ENCODE peak calls at places on chromosomes 11 and 22, in four cellular contexts. One of them, this sample, is unnamed. For H3K4me1, the result is how much of the 10 kb centered on the place peaks cover.

GRCh38 chr11:103929168-103929903 is 107.1 kb upstream of the DDI1 start:
- DNase-seq in adrenal gland: no peak
- DNase-seq in body of pancreas: no peak
- DNase-seq in GM12878: peak
- DNase-seq in this sample: no peak

GRCh38 chr11:131979364-131979763 is 608.9 kb downstream of the NTM start:
- DNase-seq in adrenal gland: no peak
- DNase-seq in GM12878: no peak
- DNase-seq in body of pancreas: no peak
- DNase-seq in this sample: no peak

GRCh38 chr11:126189109-126189929 is 22.1 kb downstream of the RPUSD4 start:
- DNase-seq in body of pancreas: no peak
- DNase-seq in GM12878: peak
- DNase-seq in adrenal gland: no peak
- DNase-seq in this sample: no peak

GRCh38 chr11:103832762-103833161 is 203.7 kb upstream of the DDI1 start:
- DNase-seq in adrenal gland: no peak
- DNase-seq in GM12878: no peak
- DNase-seq in body of pancreas: no peak
- DNase-seq in this sample: no peak

GRCh38 chr11:57279131-57279530 is 42.1 kb upstream of the APLNR start:
- DNase-seq in adrenal gland: no peak
- DNase-seq in body of pancreas: no peak
- DNase-seq in GM12878: no peak
- DNase-seq in this sample: no peak

GRCh38 chr11:4677948-4678347 is 19.7 kb downstream of the OR51E2 start:
- DNase-seq in GM12878: no peak
- DNase-seq in adrenal gland: no peak
- DNase-seq in body of pancreas: no peak
- DNase-seq in this sample: no peak

GRCh38 chr11:102007567-102008437 is 39.4 kb upstream of the CFAP300 start:
- DNase-seq in adrenal gland: no peak
- DNase-seq in GM12878: peak
- DNase-seq in body of pancreas: no peak
- DNase-seq in this sample: no peak

GRCh38 chr11:117230286-117230961 is 1.4 kb downstream of the PCSK7 start:
- DNase-seq in adrenal gland: no peak
- DNase-seq in body of pancreas: no peak
- DNase-seq in GM12878: peak
- DNase-seq in this sample: no peak

GRCh38 chr11:104005234-104005855 is 31.1 kb upstream of the DDI1 start:
- DNase-seq in adrenal gland: no peak
- DNase-seq in body of pancreas: no peak
- DNase-seq in GM12878: no peak
- DNase-seq in this sample: no peak

GRCh38 chr11:7671347-7671746 is 2.0 kb downstream of the CYB5R2 start:
- DNase-seq in adrenal gland: no peak
- DNase-seq in GM12878: no peak
- DNase-seq in body of pancreas: peak
- DNase-seq in this sample: no peak

GRCh38 chr11:3950996-3951662 is 95.7 kb downstream of the STIM1 start:
- DNase-seq in body of pancreas: no peak
- DNase-seq in GM12878: no peak
- DNase-seq in adrenal gland: no peak
- DNase-seq in this sample: no peak

GRCh38 chr22:27318516-27318915 is 483.0 kb downstream of the MN1 start:
- DNase-seq in GM12878: no peak
- DNase-seq in adrenal gland: no peak
- DNase-seq in body of pancreas: no peak
- DNase-seq in this sample: peak

GRCh38 chr11:57641011-57641410 is 8.7 kb downstream of the YPEL4 start:
- DNase-seq in body of pancreas: peak
- DNase-seq in adrenal gland: no peak
- DNase-seq in GM12878: no peak
- DNase-seq in this sample: no peak

GRCh38 chr11:34977039-34977906 is 60.9 kb downstream of the PDHX start:
- DNase-seq in body of pancreas: no peak
- DNase-seq in GM12878: no peak
- DNase-seq in adrenal gland: no peak
- DNase-seq in this sample: no peak

GRCh38 chr22:19791243-19791642 is 30.7 kb downstream of the TBX1 start:
- DNase-seq in GM12878: no peak
- DNase-seq in adrenal gland: no peak
- DNase-seq in body of pancreas: no peak
- DNase-seq in this sample: no peak

GRCh38 chr11:61579398-61580291 is 1.2 kb downstream of the SYT7 start:
- DNase-seq in adrenal gland: no peak
- DNase-seq in GM12878: no peak
- DNase-seq in body of pancreas: no peak
- DNase-seq in this sample: no peak

GRCh38 chr11:67795746-67796145 is 121.3 kb upstream of the ALDH3B2 start:
- DNase-seq in GM12878: no peak
- DNase-seq in adrenal gland: no peak
- DNase-seq in body of pancreas: no peak
- DNase-seq in this sample: no peak

GRCh38 chr22:43798492-43798891 is 13.6 kb downstream of the EFCAB6 start:
- DNase-seq in adrenal gland: no peak
- DNase-seq in GM12878: peak
- DNase-seq in body of pancreas: no peak
- DNase-seq in this sample: no peak

GRCh38 chr11:90237004-90237403 is 14.2 kb upstream of the CHORDC1 start:
- DNase-seq in adrenal gland: no peak
- DNase-seq in GM12878: no peak
- DNase-seq in body of pancreas: no peak
- DNase-seq in this sample: no peak

GRCh38 chr22:25777870-25778269 is 35.9 kb downstream of the MYO18B start:
- DNase-seq in body of pancreas: no peak
- DNase-seq in adrenal gland: peak
- DNase-seq in GM12878: peak
- DNase-seq in this sample: no peak

GRCh38 chr22:50473088-50473487 is 1.7 kb downstream of the SBF1 start:
- DNase-seq in body of pancreas: peak
- DNase-seq in adrenal gland: no peak
- DNase-seq in GM12878: no peak
- DNase-seq in this sample: no peak

GRCh38 chr22:38107692-38108515 is 2.6 kb downstream of the BAIAP2L2 start:
- DNase-seq in GM12878: no peak
- DNase-seq in adrenal gland: no peak
- DNase-seq in body of pancreas: peak
- DNase-seq in this sample: no peak

GRCh38 chr11:49995559-49995958 is 13.2 kb upstream of the OR4C12 start:
- DNase-seq in adrenal gland: peak
- DNase-seq in body of pancreas: peak
- DNase-seq in GM12878: no peak
- DNase-seq in this sample: no peak

GRCh38 chr11:100630898-100631297 is 56.2 kb upstream of the ARHGAP42 start:
- DNase-seq in body of pancreas: no peak
- DNase-seq in adrenal gland: no peak
- DNase-seq in GM12878: no peak
- DNase-seq in this sample: no peak

GRCh38 chr11:93537767-93538261 is 5.4 kb downstream of the SMCO4 start:
- DNase-seq in body of pancreas: peak
- DNase-seq in GM12878: no peak
- DNase-seq in adrenal gland: peak
- DNase-seq in this sample: no peak

GRCh38 chr22:23219317-23219716 is 39.0 kb downstream of the BCR start:
- DNase-seq in body of pancreas: no peak
- DNase-seq in GM12878: no peak
- DNase-seq in adrenal gland: no peak
- DNase-seq in this sample: no peak

GRCh38 chr22:23219787-23220484 is 39.6 kb downstream of the BCR start:
- DNase-seq in adrenal gland: peak
- DNase-seq in body of pancreas: peak
- DNase-seq in GM12878: peak
- DNase-seq in this sample: peak

GRCh38 chr22:23217171-23218052 is 37.1 kb downstream of the BCR start:
- DNase-seq in GM12878: no peak
- DNase-seq in body of pancreas: no peak
- DNase-seq in adrenal gland: peak
- DNase-seq in this sample: peak

GRCh38 chr22:23218053-23218866 is 38.0 kb downstream of the BCR start:
- DNase-seq in adrenal gland: no peak
- DNase-seq in body of pancreas: peak
- DNase-seq in GM12878: no peak
- DNase-seq in this sample: no peak

DNA sequence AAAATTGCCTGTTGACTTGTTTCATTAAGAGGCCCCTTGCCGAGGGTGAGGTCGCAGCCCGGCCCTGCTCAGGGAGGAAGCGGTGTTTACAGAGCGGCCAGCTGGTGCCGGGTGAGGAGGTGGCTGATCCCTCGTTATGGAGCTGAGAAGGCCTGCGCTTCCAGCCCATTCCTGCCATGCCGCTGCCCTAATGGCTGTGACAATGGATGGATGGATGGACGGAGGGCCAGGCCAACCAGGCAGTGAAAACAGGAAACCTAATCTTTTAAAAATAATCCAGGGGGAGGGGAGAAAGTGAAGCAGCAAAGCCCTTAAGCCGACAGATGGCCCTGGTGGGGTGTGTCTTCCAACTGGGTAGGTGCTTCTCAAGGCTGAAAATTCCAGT is 38.5 kb downstream of the BCR start:
- DNase-seq in body of pancreas: peak
- DNase-seq in adrenal gland: peak
- DNase-seq in GM12878: no peak
- DNase-seq in this sample: peak
- H3K4me1 ChIP-seq in body of pancreas: half or more
- H3K4me1 ChIP-seq in adrenal gland: under half
- H3K4me1 ChIP-seq in GM12878: under half
- H3K4me1 ChIP-seq in this sample: under half

GRCh38 chr11:75497788-75498404 is 27.8 kb downstream of the GDPD5 start:
- DNase-seq in body of pancreas: no peak
- DNase-seq in adrenal gland: no peak
- DNase-seq in GM12878: no peak
- DNase-seq in this sample: no peak

GRCh38 chr11:75502138-75502537 is 23.6 kb downstream of the GDPD5 start:
- DNase-seq in GM12878: no peak
- DNase-seq in adrenal gland: no peak
- DNase-seq in body of pancreas: no peak
- DNase-seq in this sample: no peak

GRCh38 chr11:75500742-75501141 is 25.0 kb downstream of the GDPD5 start:
- DNase-seq in adrenal gland: no peak
- DNase-seq in GM12878: no peak
- DNase-seq in body of pancreas: no peak
- DNase-seq in this sample: no peak

GRCh38 chr11:75498556-75499255 is 27.0 kb downstream of the GDPD5 start:
- DNase-seq in adrenal gland: no peak
- DNase-seq in body of pancreas: no peak
- DNase-seq in GM12878: no peak
- DNase-seq in this sample: no peak

GRCh38 chr11:75499423-75500305 is 26.1 kb downstream of the GDPD5 start:
- DNase-seq in adrenal gland: peak
- DNase-seq in GM12878: no peak
- DNase-seq in body of pancreas: no peak
- DNase-seq in this sample: peak
- H3K4me3 ChIP-seq in adrenal gland: no peak
- H3K4me3 ChIP-seq in GM12878: no peak
- H3K4me3 ChIP-seq in body of pancreas: no peak
- H3K4me3 ChIP-seq in this sample: no peak

GRCh38 chr22:31614781-31615480 is 47.1 kb downstream of the PISD start:
- DNase-seq in adrenal gland: no peak
- DNase-seq in GM12878: no peak
- DNase-seq in body of pancreas: no peak
- DNase-seq in this sample: no peak

GRCh38 chr22:31615481-31615840 is 46.6 kb downstream of the PISD start:
- DNase-seq in adrenal gland: no peak
- DNase-seq in body of pancreas: no peak
- DNase-seq in GM12878: no peak
- DNase-seq in this sample: no peak

GRCh38 chr22:31613904-31614296 is 48.1 kb downstream of the PISD start:
- DNase-seq in body of pancreas: no peak
- DNase-seq in adrenal gland: no peak
- DNase-seq in GM12878: no peak
- DNase-seq in this sample: no peak

GRCh38 chr22:31612891-31613285 is 49.1 kb downstream of the PISD start:
- DNase-seq in GM12878: no peak
- DNase-seq in body of pancreas: no peak
- DNase-seq in adrenal gland: no peak
- DNase-seq in this sample: no peak

GRCh38 chr22:31613286-31613903 is 48.6 kb downstream of the PISD start:
- DNase-seq in GM12878: no peak
- DNase-seq in body of pancreas: no peak
- DNase-seq in adrenal gland: no peak
- DNase-seq in this sample: no peak
- H3K4me1 ChIP-seq in GM12878: under half
- H3K4me1 ChIP-seq in body of pancreas: under half
- H3K4me1 ChIP-seq in adrenal gland: under half
- H3K4me1 ChIP-seq in this sample: under half

DNA sequence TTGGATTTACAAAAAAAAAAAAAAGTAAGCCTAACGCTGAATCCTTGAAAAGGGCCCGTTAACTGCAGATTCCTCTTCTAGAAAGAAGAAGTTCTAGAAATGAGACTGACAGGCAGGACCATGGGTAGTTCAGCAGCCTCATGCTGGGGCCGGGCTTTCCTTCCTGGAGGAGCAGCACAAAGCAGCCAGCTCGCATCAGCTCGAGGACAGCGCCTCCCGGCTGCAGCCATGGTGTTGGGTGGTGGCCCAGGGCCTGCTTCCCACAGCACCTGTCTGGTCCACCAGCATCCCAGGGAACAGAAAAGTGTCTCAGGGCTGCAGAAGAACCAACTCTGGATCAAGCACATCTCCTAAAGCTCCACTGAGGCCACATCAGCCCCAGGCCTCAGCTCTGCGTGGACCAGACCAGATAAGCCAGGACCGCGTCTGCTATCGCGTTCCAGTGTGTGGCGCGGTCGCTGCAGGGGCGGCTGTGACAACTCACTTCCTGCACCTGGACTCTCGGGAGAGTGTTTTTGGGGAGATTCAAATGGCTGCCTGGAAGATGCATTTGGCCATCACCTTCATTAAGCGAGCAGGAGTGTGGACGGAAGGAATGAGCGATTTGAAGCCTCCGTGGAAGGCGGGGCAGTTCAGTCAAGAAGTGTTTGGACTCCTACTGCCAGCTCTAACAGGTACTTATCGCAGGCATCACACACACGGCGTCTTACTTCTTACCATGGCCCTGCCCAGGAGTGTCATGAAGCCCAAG is 53.5 kb downstream of the MYH9 start:
- DNase-seq in GM12878: no peak
- DNase-seq in body of pancreas: peak
- DNase-seq in adrenal gland: no peak
- DNase-seq in this sample: no peak
- H3K4me3 ChIP-seq in GM12878: no peak
- H3K4me3 ChIP-seq in body of pancreas: no peak
- H3K4me3 ChIP-seq in adrenal gland: no peak
- H3K4me3 ChIP-seq in this sample: no peak